ENCODE peak calls at places on chromosomes 4 and X, in four cellular contexts. A is cardiac fibroblast, J is GM12878, X is astrocyte of the spinal cord. T is an unnamed sample.

GRCh38 chrX:115494133-115494532 is 66.8 kb upstream of the PLS3 start:
- DNase-seq in A (no peak), J (no peak), X (no peak), T (no peak)

GRCh38 chrX:13223868-13224555 is 95.8 kb downstream of the ATXN3L start:
- DNase-seq in A (peak), J (no peak), X (peak), T (peak)

GRCh38 chrX:30777575-30777974 is 111.5 kb downstream of the TAB3 start:
- DNase-seq in A (no peak), J (no peak), X (no peak), T (no peak)

GRCh38 chrX:41664307-41665299 is 24.2 kb upstream of the GPR34 start:
- DNase-seq in A (no peak), J (no peak), X (no peak), T (no peak)

GRCh38 chr4:150982557-150983233 is 32.4 kb downstream of the LRBA start:
- DNase-seq in A (peak), J (no peak), X (no peak), T (no peak)

GRCh38 chrX:42519666-42520231 is 258.2 kb downstream of the PPP1R2C start:
- DNase-seq in A (peak), J (no peak), X (peak), T (peak)

GRCh38 chr4:11228575-11228974 is 200.1 kb downstream of the HS3ST1 start:
- DNase-seq in A (no peak), J (no peak), X (no peak), T (peak)

GRCh38 chr4:184363258-184363657 is 111.1 kb downstream of the IRF2 start:
- DNase-seq in A (no peak), J (no peak), X (no peak), T (no peak)

GRCh38 chrX:53449632-53450031 is 15.5 kb upstream of the HSD17B10 start:
- DNase-seq in A (no peak), J (no peak), X (no peak), T (no peak)

GRCh38 chrX:108261541-108262218 is 170.1 kb downstream of the ATG4A start:
- DNase-seq in A (peak), J (no peak), X (peak), T (peak)

GRCh38 chr4:154367659-154368058 is 123.9 kb downstream of the DCHS2 start:
- DNase-seq in A (no peak), J (no peak), X (no peak), T (no peak)

GRCh38 chr4:187258651-187259401 is 535.2 kb upstream of the FAT1 start:
- DNase-seq in A (no peak), J (no peak), X (no peak), T (no peak)

GRCh38 chrX:63718010-63718694 is 66.9 kb downstream of the ARHGEF9 start:
- DNase-seq in A (no peak), J (no peak), X (no peak), T (no peak)

GRCh38 chrX:132022115-132022862 is 813 bp upstream of the STK26 start:
- DNase-seq in A (peak), J (no peak), X (peak), T (no peak)

GRCh38 chr4:3442959-3443749 is 1.4 kb downstream of the HGFAC start:
- DNase-seq in A (peak), J (no peak), X (no peak), T (peak)

GRCh38 chr4:3452376-3452775 is 10.6 kb downstream of the HGFAC start:
- DNase-seq in A (no peak), J (no peak), X (no peak), T (no peak)

GRCh38 chrX:66633541-66633940 is 5.3 kb downstream of the EDA2R start:
- DNase-seq in A (peak), J (no peak), X (peak), T (peak)

GRCh38 chr4:174375422-174375821 is 91.7 kb downstream of the CEP44 start:
- DNase-seq in A (no peak), J (no peak), X (no peak), T (no peak)

GRCh38 chr4:119116925-119117900 is 18.4 kb upstream of the MYOZ2 start:
- DNase-seq in A (no peak), J (no peak), X (no peak), T (no peak)

GRCh38 chr4:43133566-43133965 is 241.1 kb downstream of the GRXCR1 start:
- DNase-seq in A (no peak), J (no peak), X (no peak), T (no peak)

GRCh38 chrX:17214962-17215361 is 160.0 kb upstream of the NHS start:
- DNase-seq in A (peak), J (no peak), X (no peak), T (no peak)

GRCh38 chrX:108892501-108892900 is 156.1 kb upstream of the IRS4 start:
- DNase-seq in A (no peak), J (no peak), X (no peak), T (no peak)

GRCh38 chrX:107684956-107685385 is 56.7 kb downstream of the PRPS1 start:
- DNase-seq in A (peak), J (no peak), X (peak), T (peak)

GRCh38 chrX:116694046-116694445 is 231.3 kb upstream of the CT83 start:
- DNase-seq in A (no peak), J (no peak), X (no peak), T (no peak)

GRCh38 chrX:137587151-137587550 is 21.2 kb downstream of the ZIC3 start:
- DNase-seq in A (no peak), J (no peak), X (no peak), T (no peak)

GRCh38 chr4:122041312-122041711 is 89.5 kb upstream of the TRPC3 start:
- DNase-seq in A (no peak), J (no peak), X (no peak), T (no peak)

GRCh38 chr4:23947826-23948225 is 58.0 kb upstream of the PPARGC1A start:
- DNase-seq in A (peak), J (no peak), X (no peak), T (no peak)

GRCh38 chrX:10172867-10173266 is 16.1 kb downstream of the CLCN4 start:
- DNase-seq in A (peak), J (no peak), X (no peak), T (no peak)

GRCh38 chrX:40508560-40508959 is 72.2 kb upstream of the ATP6AP2 start:
- DNase-seq in A (no peak), J (no peak), X (no peak), T (no peak)

GRCh38 chr4:53313510-53313909 is 52.4 kb downstream of the SCFD2 start:
- DNase-seq in A (peak), J (no peak), X (peak), T (peak)

GRCh38 chr4:141410839-141411238 is 190.1 kb downstream of the ZNF330 start:
- DNase-seq in A (no peak), J (no peak), X (peak), T (no peak)

GRCh38 chrX:18640686-18641085 is 31.2 kb downstream of the RS1 start:
- DNase-seq in A (peak), J (no peak), X (no peak), T (no peak)

GRCh38 chrX:67334323-67334722 is 209.5 kb upstream of the AR start:
- DNase-seq in A (no peak), J (no peak), X (no peak), T (no peak)

GRCh38 chrX:117803463-117803862 is 313.1 kb downstream of the KLHL13 start:
- DNase-seq in A (no peak), J (no peak), X (no peak), T (no peak)

GRCh38 chrX:17030580-17031285 is 84.3 kb downstream of the REPS2 start:
- DNase-seq in A (no peak), J (no peak), X (peak), T (no peak)

GRCh38 chrX:132171478-132171877 is 43.7 kb upstream of the FRMD7 start:
- DNase-seq in A (peak), J (no peak), X (no peak), T (no peak)

GRCh38 chrX:40237745-40238178 is 140.0 kb upstream of the BCOR start:
- DNase-seq in A (no peak), J (no peak), X (no peak), T (no peak)

GRCh38 chr4:10006604-10007435 is 14.5 kb downstream of the SLC2A9 start:
- DNase-seq in A (peak), J (peak), X (peak), T (peak)

GRCh38 chrX:115360220-115360781 is 70.8 kb downstream of the LUZP4 start:
- DNase-seq in A (peak), J (no peak), X (no peak), T (no peak)

GRCh38 chrX:12076046-12076445 is 62.2 kb upstream of the FRMPD4 start:
- DNase-seq in A (peak), J (no peak), X (peak), T (no peak)
- TF ChIP-seq CTCF in A (peak), J (no peak), X (peak), T (no peak)

GRCh38 chr4:124804584-124804983 is 92.1 kb upstream of the ANKRD50 start:
- DNase-seq in A (peak), J (no peak), X (peak), T (no peak)
- TF ChIP-seq CTCF in A (no peak), J (no peak), X (no peak), T (no peak)

DNA sequence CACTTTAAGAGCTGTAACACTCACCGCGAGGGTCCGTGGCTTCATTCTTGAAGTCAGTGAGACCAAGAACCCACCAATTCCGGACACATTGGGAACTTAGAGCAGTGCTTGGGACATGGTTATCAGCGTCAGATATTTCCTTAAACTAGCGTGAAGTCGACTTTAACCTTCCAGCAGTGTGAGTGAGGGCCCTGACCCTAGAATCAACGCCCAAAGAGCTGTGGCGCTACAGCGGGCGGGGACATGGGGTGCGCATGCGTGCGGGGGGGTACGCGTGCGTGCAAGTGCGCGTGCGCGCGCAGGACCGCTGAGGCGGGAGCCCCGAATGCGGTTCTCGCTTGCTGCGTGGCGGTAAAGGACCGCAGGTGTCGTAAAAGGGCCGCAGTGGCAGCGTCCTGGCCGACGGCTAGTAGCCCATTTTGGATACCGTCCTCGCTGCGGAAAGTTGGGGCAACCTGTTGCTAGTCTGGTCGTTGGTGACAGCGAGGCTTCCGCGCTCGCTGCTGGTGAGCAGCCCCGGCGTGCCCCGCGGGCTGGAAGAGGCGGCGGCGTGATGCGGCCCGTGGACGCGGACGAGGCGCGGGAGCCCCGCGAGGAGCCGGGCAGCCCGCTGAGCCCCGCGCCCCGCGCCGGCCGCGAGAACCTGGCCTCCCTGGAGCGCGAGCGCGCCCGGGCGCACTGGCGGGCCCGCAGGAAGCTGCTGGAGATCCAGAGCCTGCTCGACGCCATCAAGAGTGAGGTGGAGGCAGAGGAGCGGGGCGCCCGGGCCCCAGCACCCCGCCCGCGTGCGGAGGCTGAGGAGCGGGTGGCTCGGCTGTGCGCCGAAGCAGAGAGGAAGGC is 19.8 kb upstream of the S100P start:
- DNase-seq in A (peak), J (peak), X (peak), T (peak)
- TF ChIP-seq CTCF in A (no peak), J (no peak), X (no peak), T (no peak)

DNA sequence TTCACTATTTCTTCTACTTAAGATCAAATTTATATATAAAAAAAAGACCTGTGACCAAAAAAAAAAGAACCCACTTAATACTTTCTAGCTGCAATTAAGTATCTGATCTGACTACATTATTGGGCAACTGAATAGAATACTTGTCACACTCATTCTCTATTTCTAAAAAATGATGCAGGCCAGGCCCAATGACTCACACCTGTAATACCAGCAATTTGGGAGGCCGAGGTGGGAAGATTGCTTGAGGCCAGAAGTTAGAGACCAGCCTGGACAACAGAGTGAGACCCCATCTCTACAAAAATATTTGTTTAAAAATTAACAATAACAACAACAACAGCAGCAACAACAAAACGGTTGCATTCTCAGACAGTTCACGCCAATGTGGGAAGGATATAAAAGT is 108.8 kb upstream of the BMP2K start:
- DNase-seq in A (no peak), J (no peak), X (no peak), T (no peak)
- TF ChIP-seq CTCF in A (no peak), J (no peak), X (no peak), T (no peak)

GRCh38 chrX:140123446-140123845 is 158.1 kb upstream of the CXorf66 start:
- DNase-seq in A (no peak), J (no peak), X (peak), T (no peak)
- TF ChIP-seq CTCF in A (no peak), J (no peak), X (peak), T (no peak)

DNA sequence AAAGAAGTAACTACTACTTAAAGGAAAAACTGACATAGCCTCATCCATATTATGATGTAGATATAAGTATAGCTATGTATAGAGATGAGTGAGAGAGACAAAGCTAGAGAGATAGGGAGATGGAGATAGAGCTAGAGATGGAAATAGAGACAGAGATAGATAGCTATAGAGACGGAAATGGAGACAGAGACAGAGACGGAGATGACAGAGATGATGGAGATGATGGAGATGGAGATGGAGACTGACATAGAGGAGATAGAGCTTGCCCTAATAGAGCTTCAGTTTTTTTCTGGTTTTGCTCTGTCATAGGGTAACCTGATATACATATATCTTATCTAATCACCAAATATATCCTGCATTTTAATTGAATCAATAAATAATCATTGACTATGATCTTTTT is 4.3 kb downstream of the EDNRA start:
- DNase-seq in A (no peak), J (no peak), X (no peak), T (no peak)
- TF ChIP-seq CTCF in A (no peak), J (no peak), X (no peak), T (no peak)

GRCh38 chrX:119194631-119195030 is 41.5 kb upstream of the PGRMC1 start:
- DNase-seq in A (peak), J (no peak), X (no peak), T (no peak)
- TF ChIP-seq CTCF in A (peak), J (no peak), X (no peak), T (no peak)